ENCODE peak calls at places on chromosomes 2 and 18, in ten cellular contexts. H is H7; G is stomach; C is activated naive CD4-positive, alpha-beta T cell treated with anti-CD3 and anti-CD28 coated beads, Interleukin-2, amount 50 U/mL, for 16 hours; W is EL; J is NCI-H2081; Z is GM12865; E is neural crest cell; Q is tibial nerve; F is NCI-H2171. T is an unnamed sample.

GRCh38 chr18:73414598-73414997 is 546.8 kb upstream of the NETO1 start:
- DNase-seq in H (no peak), G (no peak), C (no peak), W (no peak), J (no peak), Z (no peak), E (no peak), Q (no peak), F (no peak), T (no peak)

GRCh38 chr2:121826036-121826435 is 70.6 kb downstream of the TSN start:
- DNase-seq in H (no peak), G (no peak), C (no peak), W (no peak), J (no peak), Z (no peak), E (no peak), Q (no peak), F (no peak), T (no peak)

GRCh38 chr2:69046221-69046662 is 33.3 kb downstream of the ANTXR1 start:
- DNase-seq in H (no peak), G (peak; percentile 46), C (no peak), W (peak; percentile 75), J (no peak), Z (no peak), E (no peak), Q (no peak), F (no peak), T (no peak)

GRCh38 chr18:46207985-46208384 is 103.8 kb downstream of the HAUS1 start:
- DNase-seq in H (no peak), G (no peak), C (no peak), W (no peak), J (no peak), Z (no peak), E (no peak), Q (no peak), F (no peak), T (no peak)

GRCh38 chr2:111909079-111909478 is 10.7 kb downstream of the MERTK start:
- DNase-seq in H (no peak), G (no peak), C (no peak), W (no peak), J (no peak), Z (no peak), E (no peak), Q (no peak), F (no peak), T (no peak)

GRCh38 chr2:184558713-184559464 is 39.4 kb upstream of the ZNF804A start:
- DNase-seq in H (no peak), G (no peak), C (no peak), W (no peak), J (no peak), Z (no peak), E (no peak), Q (no peak), F (no peak), T (no peak)

GRCh38 chr2:86825020-86825727 is 34.5 kb upstream of the CD8A start:
- DNase-seq in H (no peak), G (no peak), C (no peak), W (no peak), J (no peak), Z (no peak), E (no peak), Q (no peak), F (no peak), T (no peak)

GRCh38 chr2:53252115-53252514 is 515.5 kb upstream of the CHAC2 start:
- DNase-seq in H (peak; percentile 18), G (no peak), C (no peak), W (no peak), J (peak; percentile 33), Z (no peak), E (no peak), Q (no peak), F (peak; percentile 15), T (no peak)

GRCh38 chr2:15668611-15669305 is 77.1 kb downstream of the DDX1 start:
- DNase-seq in H (no peak), G (no peak), C (no peak), W (no peak), J (no peak), Z (no peak), E (no peak), Q (no peak), F (no peak), T (no peak)

GRCh38 chr2:5560981-5561380 is 131.2 kb upstream of the SOX11 start:
- DNase-seq in H (no peak), G (no peak), C (no peak), W (no peak), J (no peak), Z (no peak), E (no peak), Q (peak; percentile 36), F (no peak), T (peak; percentile 58)

GRCh38 chr2:16031848-16032159 is 91.5 kb downstream of the MYCN start:
- DNase-seq in H (no peak), G (peak; percentile 47), C (no peak), W (no peak), J (peak; percentile 13), Z (no peak), E (no peak), Q (no peak), F (no peak), T (no peak)

GRCh38 chr18:3623769-3624545 is 174.0 kb downstream of the TGIF1 start:
- DNase-seq in H (peak; percentile 75), G (peak; percentile 73), C (no peak), W (peak; percentile 97), J (no peak), Z (no peak), E (peak; percentile 36), Q (peak; percentile 50), F (no peak), T (peak; percentile 68)

GRCh38 chr2:128664499-128664971 is 345.9 kb upstream of the HS6ST1 start:
- DNase-seq in H (peak; percentile 70), G (no peak), C (no peak), W (no peak), J (no peak), Z (no peak), E (no peak), Q (no peak), F (peak; percentile 63), T (no peak)

T was measured in ureter.